ENCODE peak calls at places on chromosomes 11 and 22, in seven cellular contexts. N, Z, H, G, Y, J and E are unnamed samples.

GRCh38 chr11:116869610-116870009 is 32.2 kb upstream of the APOA1 start:
- DNase-seq in N (peak), Z (no peak), H (no peak), G (no peak), Y (no peak), J (no peak), E (no peak)

GRCh38 chr11:72722050-72722748 is 30.0 kb downstream of the ARAP1 start:
- DNase-seq in N (peak), Z (peak), H (peak), G (peak), Y (peak), J (peak), E (peak)

GRCh38 chr11:59053387-59053786 is 32.7 kb upstream of the GLYATL1B start:
- DNase-seq in N (peak), Z (no peak), H (peak), G (peak), Y (peak), J (peak), E (no peak)

GRCh38 chr11:95891423-95892177 is 32.3 kb downstream of the MTMR2 start:
- DNase-seq in N (no peak), Z (no peak), H (peak), G (no peak), Y (no peak), J (no peak), E (no peak)

GRCh38 chr11:118652681-118653181 is 26.7 kb downstream of the TREH start:
- DNase-seq in N (no peak), Z (no peak), H (no peak), G (no peak), Y (no peak), J (no peak), E (no peak)

GRCh38 chr11:120305286-120305685 is 19.8 kb upstream of the TLCD5 start:
- DNase-seq in N (no peak), Z (no peak), H (no peak), G (no peak), Y (no peak), J (no peak), E (no peak)

GRCh38 chr11:71153005-71153395 is 99.4 kb downstream of the SHANK2 start:
- DNase-seq in N (peak), Z (peak), H (peak), G (peak), Y (peak), J (no peak), E (peak)

GRCh38 chr11:85827768-85828639 is 17.1 kb upstream of the SYTL2 start:
- DNase-seq in N (no peak), Z (no peak), H (peak), G (peak), Y (peak), J (no peak), E (no peak)

GRCh38 chr11:66846671-66847091 is 3.4 kb downstream of the RCE1 start:
- DNase-seq in N (no peak), Z (peak), H (no peak), G (peak), Y (no peak), J (no peak), E (no peak)

GRCh38 chr22:37199839-37200161 is 11.8 kb upstream of the C1QTNF6 start:
- DNase-seq in N (peak), Z (peak), H (peak), G (no peak), Y (no peak), J (no peak), E (peak)

GRCh38 chr11:87460842-87461637 is 423.3 kb downstream of the TMEM135 start:
- DNase-seq in N (no peak), Z (no peak), H (no peak), G (no peak), Y (no peak), J (no peak), E (no peak)

GRCh38 chr11:45577755-45578154 is 87.7 kb downstream of the CHST1 start:
- DNase-seq in N (peak), Z (no peak), H (no peak), G (no peak), Y (no peak), J (no peak), E (peak)

GRCh38 chr22:47213571-47214230 is 451.3 kb downstream of the TBC1D22A start:
- DNase-seq in N (peak), Z (peak), H (no peak), G (peak), Y (peak), J (no peak), E (peak)

GRCh38 chr22:24146190-24146616 is 35.1 kb upstream of the SUSD2 start:
- DNase-seq in N (peak), Z (no peak), H (peak), G (peak), Y (peak), J (peak), E (peak)
- H3K4me3 ChIP-seq in N (no peak), Z (no peak), H (no peak), G (peak), Y (peak), J (no peak), E (no peak)

DNA sequence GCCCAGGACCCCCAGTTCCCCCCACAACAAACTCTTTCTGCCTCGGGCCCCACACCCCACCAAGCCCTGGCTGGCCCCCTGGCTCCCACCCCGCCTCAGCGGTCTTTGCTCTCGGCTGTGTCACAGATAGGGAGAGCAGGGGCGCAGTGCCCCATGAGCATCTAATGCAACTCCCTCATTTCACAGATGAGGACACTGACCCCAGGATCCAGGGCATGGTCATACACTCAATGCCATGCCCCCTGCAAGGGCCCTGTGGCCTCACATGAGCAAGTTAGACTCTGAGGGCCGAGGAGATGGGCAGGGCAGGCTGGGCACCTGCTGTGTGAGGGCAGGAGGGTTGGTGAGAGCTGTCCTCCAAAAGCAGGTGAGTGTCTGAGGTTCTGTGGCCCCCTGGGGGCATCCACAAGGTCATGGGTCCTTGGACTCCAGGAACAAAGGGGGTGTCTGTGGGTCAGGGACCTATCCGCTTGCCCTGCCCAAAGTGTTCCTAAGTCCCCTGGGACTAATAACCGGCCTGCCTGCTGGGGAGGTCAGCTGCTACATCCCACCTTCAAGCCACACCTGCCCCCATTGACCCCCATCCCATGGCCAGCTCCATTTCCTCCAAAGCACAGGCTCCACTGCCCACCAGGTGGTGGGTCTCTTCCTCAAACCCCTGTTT is 2.5 kb downstream of the MIF start:
- DNase-seq in N (no peak), Z (no peak), H (no peak), G (no peak), Y (no peak), J (no peak), E (no peak)
- H3K4me3 ChIP-seq in N (no peak), Z (no peak), H (no peak), G (no peak), Y (no peak), J (no peak), E (no peak)

DNA sequence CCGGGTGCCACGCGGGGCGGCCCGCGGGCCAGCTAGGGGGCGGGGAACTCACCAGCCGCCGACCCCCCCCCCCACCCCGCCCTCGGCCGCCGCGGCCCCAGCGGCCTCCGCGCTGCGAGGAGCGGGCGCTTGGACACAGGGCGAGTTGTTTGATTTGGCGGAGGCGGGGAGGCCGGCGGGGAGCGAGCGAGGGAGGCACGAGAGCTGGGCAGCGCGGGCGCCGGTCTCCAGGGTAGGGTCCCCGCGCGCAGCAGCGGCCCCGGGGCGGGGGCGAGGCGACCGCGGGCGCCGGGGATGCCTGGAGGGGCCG is 64.3 kb downstream of the NAV2 start:
- DNase-seq in N (no peak), Z (no peak), H (peak), G (no peak), Y (peak), J (peak), E (peak)
- H3K4me3 ChIP-seq in N (peak), Z (peak), H (peak), G (peak), Y (peak), J (peak), E (peak)

DNA sequence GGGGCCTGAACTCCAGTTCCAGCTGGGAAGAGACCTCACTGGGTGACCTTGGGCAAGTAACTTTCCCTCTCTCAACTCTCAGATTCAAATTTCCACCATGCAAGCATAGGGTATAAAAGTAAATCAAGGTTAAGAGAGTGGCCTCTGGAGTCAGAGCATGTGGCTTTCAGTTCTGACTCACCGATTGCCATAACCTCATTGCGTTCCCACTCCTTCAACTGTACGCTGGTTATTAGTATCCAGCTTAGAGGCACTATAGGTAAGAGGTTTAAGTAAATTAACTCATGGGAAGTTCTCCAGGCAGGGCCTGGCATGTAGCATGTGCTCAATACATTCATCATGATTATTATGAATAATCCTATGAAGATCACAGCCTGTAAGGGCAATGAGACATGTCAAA is 88.3 kb downstream of the FBXO7 start:
- DNase-seq in N (no peak), Z (peak), H (no peak), G (no peak), Y (no peak), J (no peak), E (no peak)
- H3K4me3 ChIP-seq in N (no peak), Z (no peak), H (no peak), G (no peak), Y (no peak), J (no peak), E (no peak)

GRCh38 chr11:128515766-128516466 is 71.4 kb downstream of the ETS1 start:
- DNase-seq in N (no peak), Z (no peak), H (no peak), G (no peak), Y (peak), J (no peak), E (no peak)
- H3K4me3 ChIP-seq in N (no peak), Z (peak), H (no peak), G (no peak), Y (peak), J (no peak), E (no peak)

GRCh38 chr11:19345848-19346681 is 105.3 kb upstream of the E2F8 start:
- DNase-seq in N (peak), Z (no peak), H (peak), G (peak), Y (no peak), J (peak), E (peak)

GRCh38 chr11:19342036-19342435 is 101.3 kb upstream of the E2F8 start:
- DNase-seq in N (no peak), Z (no peak), H (no peak), G (no peak), Y (no peak), J (no peak), E (no peak)

GRCh38 chr11:19347911-19348310 is 107.2 kb upstream of the E2F8 start:
- DNase-seq in N (no peak), Z (no peak), H (no peak), G (no peak), Y (no peak), J (no peak), E (peak)

GRCh38 chr11:19344661-19345518 is 104.1 kb upstream of the E2F8 start:
- DNase-seq in N (peak), Z (no peak), H (peak), G (peak), Y (no peak), J (peak), E (peak)

DNA sequence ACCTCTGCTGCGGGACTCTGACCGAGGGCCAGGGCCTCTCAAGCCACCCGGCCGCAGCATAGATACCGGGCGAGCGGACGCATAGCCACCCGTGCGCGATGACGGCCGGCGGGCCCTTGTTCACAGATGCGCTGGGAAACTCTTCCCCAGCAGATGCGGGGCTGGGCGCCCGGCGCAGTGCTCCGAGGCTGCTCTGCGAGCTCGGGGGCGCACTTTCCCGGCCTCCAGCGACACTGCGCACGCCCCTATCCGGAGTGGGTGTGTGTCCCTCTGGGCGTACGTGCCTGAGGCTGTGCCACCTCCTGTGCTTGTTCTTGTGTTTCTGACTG is 104.7 kb upstream of the E2F8 start:
- DNase-seq in N (peak), Z (no peak), H (no peak), G (peak), Y (peak), J (peak), E (peak)
- H3K4me3 ChIP-seq in N (peak), Z (peak), H (no peak), G (peak), Y (peak), J (no peak), E (peak)

GRCh38 chr22:38468761-38469305 is 937 bp downstream of the KDELR3 start:
- DNase-seq in N (no peak), Z (no peak), H (peak), G (no peak), Y (no peak), J (no peak), E (peak)
- H3K4me3 ChIP-seq in N (peak), Z (peak), H (peak), G (peak), Y (peak), J (no peak), E (no peak)

GRCh38 chr11:76436020-76436419 is 8.8 kb upstream of the EMSY start:
- DNase-seq in N (no peak), Z (no peak), H (no peak), G (no peak), Y (peak), J (no peak), E (no peak)
- H3K4me3 ChIP-seq in N (no peak), Z (no peak), H (no peak), G (no peak), Y (no peak), J (no peak), E (no peak)

GRCh38 chr22:19224557-19224956 is 46.0 kb upstream of the SLC25A1 start:
- DNase-seq in N (no peak), Z (no peak), H (no peak), G (no peak), Y (no peak), J (no peak), E (no peak)
- H3K4me3 ChIP-seq in N (no peak), Z (no peak), H (no peak), G (no peak), Y (no peak), J (no peak), E (no peak)